ENCODE peak calls at places on chromosomes 1 and 21, in eight cellular contexts. N is esophagus squamous epithelium, H is choroid plexus epithelial cell, K is pancreas, C is stomach, V is Peyer's patch, J is heart right ventricle, G is suprapubic skin. D is an unnamed sample.
A peak's percentile ranks its signal among the peaks of the same experiment; 100 is the strongest.

GRCh38 chr1:30148676-30149075 is 574.7 kb downstream of the MATN1 start:
- DNase-seq in C (no peak), H (no peak), K (no peak), G (no peak), J (no peak), N (no peak), V (no peak), D (peak; percentile 75)

GRCh38 chr1:163974120-163974519 is 584.9 kb upstream of the PBX1 start:
- DNase-seq in N (no peak), K (no peak), H (no peak), J (no peak), G (no peak), C (no peak), V (no peak), D (no peak)

GRCh38 chr1:15950302-15950701 is 25.6 kb downstream of the ZBTB17 start:
- DNase-seq in N (no peak), C (no peak), J (no peak), K (no peak), H (no peak), V (no peak), G (no peak), D (no peak)

GRCh38 chr1:28437260-28437923 is 67.9 kb downstream of the PHACTR4 start:
- DNase-seq in G (no peak), J (no peak), K (peak; percentile 17), V (peak; percentile 56), H (peak; percentile 72), C (no peak), N (no peak), D (no peak)

GRCh38 chr1:63557365-63557987 is 34.2 kb downstream of the EFCAB7 start:
- DNase-seq in V (no peak), N (no peak), K (no peak), C (no peak), G (no peak), H (peak; percentile 75), J (no peak), D (no peak)

GRCh38 chr1:234980657-234981396 is 147.8 kb downstream of the TOMM20 start:
- DNase-seq in G (peak; percentile 95), K (peak; percentile 70), H (peak; percentile 99), C (peak; percentile 67), J (peak; percentile 74), V (peak; percentile 67), N (peak; percentile 76), D (no peak)

GRCh38 chr1:202462342-202463076 is 114.0 kb downstream of the PPP1R12B start:
- DNase-seq in C (no peak), N (no peak), H (no peak), G (no peak), K (no peak), V (no peak), J (no peak), D (no peak)

GRCh38 chr1:209207701-209208286 is 375.7 kb upstream of the CAMK1G start:
- DNase-seq in C (peak; percentile 58), H (peak; percentile 72), K (peak; percentile 35), N (no peak), V (peak; percentile 66), G (no peak), J (peak; percentile 62), D (no peak)

GRCh38 chr1:185159966-185160365 is 3.0 kb downstream of the SWT1 start:
- DNase-seq in V (no peak), J (no peak), N (no peak), G (no peak), C (no peak), K (no peak), H (peak; percentile 9), D (no peak)

GRCh38 chr1:184535191-184535970 is 148.6 kb downstream of the C1orf21 start:
- DNase-seq in H (peak; percentile 65), C (no peak), V (no peak), N (no peak), K (no peak), G (no peak), J (no peak), D (no peak)

GRCh38 chr1:168246506-168246905 is 20.7 kb downstream of the SFT2D2 start:
- DNase-seq in K (no peak), J (no peak), V (no peak), H (no peak), N (no peak), C (no peak), G (no peak), D (no peak)

GRCh38 chr21:28334407-28334806 is 658.3 kb downstream of the LTN1 start:
- DNase-seq in J (no peak), N (no peak), C (no peak), V (no peak), G (no peak), H (no peak), K (no peak), D (no peak)

GRCh38 chr21:28333455-28334108 is 659.1 kb downstream of the LTN1 start:
- DNase-seq in H (peak; percentile 85), V (no peak), G (no peak), C (no peak), K (no peak), N (no peak), J (no peak), D (no peak)

GRCh38 chr21:28337319-28337718 is 655.4 kb downstream of the LTN1 start:
- DNase-seq in J (no peak), N (no peak), C (no peak), V (no peak), G (no peak), K (no peak), H (peak; percentile 75), D (no peak)

GRCh38 chr21:28338906-28339305 is 653.8 kb downstream of the LTN1 start:
- DNase-seq in J (no peak), H (no peak), V (no peak), C (no peak), K (no peak), G (no peak), N (no peak), D (no peak)

GRCh38 chr21:28336299-28336698 is 656.4 kb downstream of the LTN1 start:
- DNase-seq in K (peak; percentile 59), N (no peak), G (no peak), H (peak; percentile 88), J (no peak), V (no peak), C (peak; percentile 26), D (no peak)
- TF ChIP-seq CTCF in K (peak; percentile 23), N (peak; percentile 19), G (peak; percentile 33), H (peak; percentile 72), J (peak; percentile 12), V (no peak), C (no peak), D (peak; percentile 81)

GRCh38 chr1:230067871-230068814 is 1.1 kb downstream of the GALNT2 start:
- DNase-seq in H (peak; percentile 39), V (peak; percentile 69), K (no peak), C (peak; percentile 31), N (no peak), J (peak; percentile 48), G (peak; percentile 68), D (peak; percentile 84)
- TF ChIP-seq CTCF in H (peak; percentile 40), V (no peak), K (no peak), C (no peak), N (no peak), J (no peak), G (no peak), D (peak; percentile 20)

GRCh38 chr1:87336623-87337067 is 8.0 kb downstream of the LMO4 start:
- DNase-seq in K (no peak), V (no peak), J (no peak), G (no peak), H (no peak), C (no peak), N (no peak), D (no peak)
- TF ChIP-seq CTCF in K (no peak), V (no peak), J (no peak), G (no peak), H (no peak), C (no peak), N (no peak), D (no peak)

GRCh38 chr1:26190373-26190987 is at the start of gene CATSPER4:
- DNase-seq in K (no peak), J (no peak), N (no peak), C (no peak), V (no peak), G (no peak), H (peak; percentile 13), D (no peak)
- TF ChIP-seq CTCF in K (no peak), J (peak; percentile 11), N (no peak), C (no peak), V (no peak), G (no peak), H (peak; percentile 22), D (peak; percentile 11)

DNA sequence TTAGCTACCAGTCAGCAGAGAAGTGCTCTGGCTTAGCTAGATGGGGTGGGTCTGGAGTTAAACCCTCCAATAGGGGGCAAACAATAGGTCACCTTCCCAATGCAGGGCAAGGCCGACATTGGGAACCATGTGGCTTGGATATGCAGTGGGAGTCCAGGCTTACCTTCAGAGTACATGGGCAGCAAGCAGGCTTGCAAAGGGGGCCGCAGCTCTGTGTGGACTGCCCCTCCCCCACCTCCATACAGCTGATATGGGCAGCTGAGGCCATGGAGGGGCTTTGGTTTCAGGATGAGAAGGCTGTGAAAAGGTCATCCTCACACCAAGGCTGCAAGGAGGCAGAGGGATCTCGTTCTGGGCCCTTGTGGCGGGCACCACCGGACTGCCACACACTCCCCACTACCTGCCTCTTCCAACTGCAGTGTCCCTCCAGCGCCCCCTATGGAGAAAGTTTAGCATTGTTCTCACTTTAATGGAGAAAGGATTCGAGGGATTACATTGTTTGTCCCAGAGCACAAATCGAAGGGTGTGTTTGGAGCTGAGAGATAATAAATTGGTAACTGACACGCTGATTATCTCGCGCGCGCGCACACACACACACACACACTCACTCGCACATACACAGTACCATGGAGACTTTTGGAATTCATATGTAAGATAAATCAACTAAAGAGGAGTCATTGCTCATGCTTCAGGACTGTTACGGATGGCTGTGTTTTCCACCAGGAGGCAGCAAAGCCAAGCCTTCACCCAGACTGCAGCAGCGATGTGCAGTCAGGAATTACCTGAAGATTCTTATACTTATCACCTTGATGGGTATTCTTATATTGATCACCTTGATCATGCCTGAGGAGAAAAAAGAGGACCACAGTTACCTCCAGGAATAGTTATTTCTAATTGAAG is 7.0 kb upstream of the SMCP start:
- DNase-seq in G (no peak), K (no peak), V (no peak), H (peak; percentile 1), N (no peak), C (no peak), J (no peak), D (no peak)
- TF ChIP-seq CTCF in G (peak; percentile 27), K (no peak), V (no peak), H (peak; percentile 7), N (no peak), C (no peak), J (no peak), D (peak; percentile 18)

GRCh38 chr1:18041685-18042355 is 65.8 kb upstream of the IGSF21 start:
- DNase-seq in V (no peak), N (no peak), G (no peak), J (no peak), C (no peak), K (no peak), H (no peak), D (no peak)
- TF ChIP-seq CTCF in V (no peak), N (no peak), G (no peak), J (no peak), C (no peak), K (no peak), H (no peak), D (no peak)

D was measured in osteocyte.